ENCODE peak calls at places on chromosomes 12 and 14, in seven cellular contexts. G, A, T, P, H, C and X are unnamed samples.

GRCh38 chr14:64247186-64247585 is 47.0 kb downstream of the ESR2 start:
- DNase-seq in A (no peak), G (no peak), C (no peak), T (no peak), P (no peak), H (no peak), X (no peak)

GRCh38 chr12:117900561-117900960 is 68.2 kb downstream of the KSR2 start:
- DNase-seq in H (peak), T (no peak), C (peak), G (peak), A (no peak), P (no peak), X (peak)

GRCh38 chr12:5259523-5259922 is 172.4 kb upstream of the NTF3 start:
- DNase-seq in H (no peak), C (no peak), G (peak), P (no peak), T (no peak), A (no peak), X (peak)

GRCh38 chr14:68794130-68794855 is 1.4 kb upstream of the ZFP36L1 start:
- DNase-seq in T (peak), H (peak), A (peak), C (peak), G (peak), P (peak), X (peak)

GRCh38 chr12:28032811-28033537 is 60.4 kb upstream of the PTHLH start:
- DNase-seq in T (peak), P (no peak), A (no peak), H (no peak), C (peak), G (peak), X (peak)

GRCh38 chr12:45893240-45893639 is 97.1 kb downstream of the SCAF11 start:
- DNase-seq in C (peak), T (no peak), G (no peak), H (no peak), A (no peak), P (no peak), X (no peak)

GRCh38 chr12:132489078-132489601 is 811 bp upstream of the FBRSL1 start:
- DNase-seq in C (no peak), H (no peak), G (no peak), A (peak), P (peak), T (peak), X (no peak)

GRCh38 chr14:92987148-92987570 is 64.2 kb downstream of the CHGA start:
- DNase-seq in H (no peak), G (no peak), C (no peak), P (no peak), T (no peak), A (no peak), X (no peak)

GRCh38 chr12:124233846-124234620 is 60.9 kb upstream of the RFLNA start:
- DNase-seq in C (no peak), H (peak), P (no peak), T (no peak), G (peak), A (no peak), X (peak)

GRCh38 chr12:109087250-109087649 is 6.0 kb downstream of the ALKBH2 start:
- DNase-seq in T (no peak), G (no peak), H (no peak), P (no peak), A (no peak), C (no peak), X (no peak)

GRCh38 chr12:58069268-58069967 is 128.1 kb downstream of the ATP23 start:
- DNase-seq in H (no peak), C (no peak), P (no peak), T (no peak), A (no peak), G (peak), X (peak)

GRCh38 chr14:70905316-70905715 is 1.9 kb upstream of the PCNX1 start:
- DNase-seq in C (no peak), T (no peak), H (no peak), A (peak), P (peak), G (peak), X (no peak)

GRCh38 chr12:93563807-93564538 is 8.5 kb upstream of the SOCS2 start:
- DNase-seq in T (peak), G (peak), P (no peak), A (no peak), H (no peak), C (peak), X (peak)

GRCh38 chr12:118312578-118312977 is 60.1 kb downstream of the TAOK3 start:
- DNase-seq in A (no peak), C (peak), H (no peak), P (no peak), T (no peak), G (no peak), X (peak)

GRCh38 chr12:101829639-101830390 is 944 bp downstream of the GNPTAB start:
- DNase-seq in G (no peak), P (no peak), A (no peak), C (peak), H (no peak), T (no peak), X (no peak)

GRCh38 chr12:65524666-65525065 is 246.2 kb downstream of the MSRB3 start:
- DNase-seq in H (peak), G (peak), P (no peak), A (no peak), T (no peak), C (peak), X (peak)

GRCh38 chr14:84144166-84144565 is 1385.8 kb upstream of the FLRT2 start:
- DNase-seq in P (no peak), A (no peak), H (peak), C (no peak), G (no peak), T (no peak), X (no peak)

GRCh38 chr12:82473111-82473754 is 114.9 kb downstream of the METTL25 start:
- DNase-seq in C (no peak), P (no peak), T (no peak), H (no peak), G (no peak), A (no peak), X (no peak)

GRCh38 chr14:28382460-28383220 is 383.9 kb upstream of the FOXG1 start:
- DNase-seq in P (no peak), C (peak), T (no peak), H (peak), G (no peak), A (no peak), X (peak)

GRCh38 chr14:53779301-53779700 is 177.3 kb downstream of the BMP4 start:
- DNase-seq in G (no peak), C (no peak), P (no peak), H (no peak), A (no peak), T (no peak), X (no peak)

GRCh38 chr14:89485264-89485663 is 68.2 kb upstream of the FOXN3 start:
- DNase-seq in A (no peak), G (no peak), C (peak), P (no peak), T (no peak), H (no peak), X (no peak)

GRCh38 chr12:50081096-50081808 is 3.9 kb upstream of the SMARCD1 start:
- DNase-seq in C (no peak), P (no peak), H (no peak), G (no peak), T (no peak), A (no peak), X (no peak)

GRCh38 chr12:122423258-122424165 is 1.0 kb upstream of the CLIP1 start:
- DNase-seq in G (no peak), T (peak), H (no peak), P (peak), A (no peak), C (no peak), X (peak)

GRCh38 chr14:52067873-52068740 is 752 bp downstream of the NID2 start:
- DNase-seq in G (no peak), C (peak), P (peak), A (peak), T (peak), H (no peak), X (peak)

GRCh38 chr12:3170423-3171194 is 93.4 kb downstream of the TSPAN9 start:
- DNase-seq in P (no peak), H (peak), A (no peak), C (peak), G (peak), T (no peak), X (peak)

GRCh38 chr12:49538740-49539403 is at the start of gene KCNH3:
- DNase-seq in T (peak), H (peak), A (peak), G (peak), C (peak), P (peak), X (peak)

GRCh38 chr14:54197369-54197768 is 199.4 kb upstream of the CDKN3 start:
- DNase-seq in G (no peak), A (no peak), T (no peak), P (no peak), C (no peak), H (no peak), X (no peak)

GRCh38 chr12:86675197-86675596 is 419.0 kb upstream of the MGAT4C start:
- DNase-seq in C (no peak), H (no peak), A (no peak), G (no peak), P (no peak), T (no peak), X (no peak)

GRCh38 chr12:30396576-30396975 is 299.1 kb downstream of the IPO8 start:
- DNase-seq in T (no peak), P (no peak), A (no peak), G (no peak), H (no peak), C (no peak), X (no peak)

GRCh38 chr12:2054091-2055018 is 1.6 kb downstream of the CACNA1C start:
- DNase-seq in H (no peak), A (no peak), T (no peak), P (no peak), G (no peak), C (no peak), X (no peak)

GRCh38 chr12:45989857-45990467 is 412 bp downstream of the SCAF11 start:
- DNase-seq in T (peak), C (peak), H (peak), P (peak), G (peak), A (peak), X (peak)

GRCh38 chr12:54891717-54892478 is 37.6 kb downstream of the MUCL1 start:
- DNase-seq in P (peak), H (peak), A (no peak), G (no peak), C (peak), T (no peak), X (no peak)

GRCh38 chr14:51534623-51535022 is 117.1 kb upstream of the FRMD6 start:
- DNase-seq in P (no peak), G (peak), T (peak), H (no peak), C (peak), A (no peak), X (peak)

GRCh38 chr12:49808686-49809368 is 19.4 kb downstream of the NCKAP5L start:
- DNase-seq in H (no peak), A (peak), G (no peak), C (no peak), P (no peak), T (no peak), X (peak)

GRCh38 chr12:51951843-51952722 is 584 bp downstream of the ACVR1B start:
- DNase-seq in H (no peak), G (no peak), A (peak), T (peak), P (peak), C (peak), X (no peak)

GRCh38 chr12:12010277-12011031 is 60.3 kb upstream of the BCL2L14 start:
- DNase-seq in G (peak), A (peak), P (peak), C (peak), H (peak), T (no peak), X (peak)

GRCh38 chr12:109760930-109761630 is 47.5 kb downstream of the FAM222A start:
- DNase-seq in G (no peak), P (no peak), T (no peak), C (no peak), A (no peak), H (no peak), X (no peak)

GRCh38 chr12:46556105-46556559 is 183.6 kb upstream of the SLC38A2 start:
- DNase-seq in A (no peak), G (peak), C (peak), T (no peak), H (peak), P (no peak), X (peak)

GRCh38 chr14:101506921-101507300 is 54.4 kb upstream of the DIO3 start:
- DNase-seq in A (no peak), P (peak), G (no peak), H (no peak), C (no peak), T (no peak), X (no peak)

GRCh38 chr12:123761841-123762714 is at the start of gene DNAH10:
- DNase-seq in A (no peak), C (no peak), H (no peak), G (no peak), T (peak), P (peak), X (peak)

DNA sequence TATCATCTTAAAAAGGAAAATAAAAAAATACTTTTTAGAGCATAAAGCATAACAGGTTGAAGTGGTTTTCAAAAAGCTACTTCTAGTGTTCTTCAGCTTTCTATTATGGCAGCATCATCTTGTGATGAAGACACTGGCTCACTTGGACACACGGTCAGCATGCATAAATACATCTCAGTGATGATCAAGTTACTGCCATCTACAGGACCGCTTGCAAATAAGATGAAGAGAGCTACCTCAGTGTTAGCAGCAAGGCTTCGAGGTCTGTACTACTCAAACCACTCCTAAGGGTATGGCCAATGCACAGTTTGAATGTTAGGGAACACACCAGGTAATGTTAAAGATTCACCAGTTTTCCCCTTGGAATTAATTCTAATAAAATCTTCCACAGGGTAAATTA is 58.8 kb downstream of the GALC start:
- DNase-seq in G (no peak), A (no peak), T (no peak), C (peak), P (no peak), H (no peak), X (no peak)
- TF ChIP-seq CTCF in G (peak), A (no peak), T (no peak), C (peak), P (no peak), H (peak), X (no peak)

GRCh38 chr14:34111933-34112332 is 161.1 kb upstream of the EGLN3 start:
- DNase-seq in T (no peak), G (no peak), H (no peak), A (no peak), C (no peak), P (no peak), X (no peak)
- TF ChIP-seq CTCF in T (peak), G (no peak), H (no peak), A (no peak), C (no peak), P (no peak), X (peak)

GRCh38 chr14:82854131-82854530 is 1320.5 kb upstream of the SEL1L start:
- DNase-seq in A (no peak), P (no peak), H (no peak), C (no peak), T (no peak), G (no peak), X (no peak)
- TF ChIP-seq CTCF in A (no peak), P (no peak), H (no peak), C (no peak), T (no peak), G (no peak), X (no peak)

GRCh38 chr14:32367501-32367900 is 38.4 kb downstream of the AKAP6 start:
- DNase-seq in G (no peak), P (no peak), A (no peak), H (no peak), C (peak), T (no peak), X (peak)

GRCh38 chr14:32368107-32368506 is 39.0 kb downstream of the AKAP6 start:
- DNase-seq in H (no peak), A (no peak), G (no peak), C (no peak), P (no peak), T (no peak), X (no peak)

GRCh38 chr14:32366995-32367394 is 37.9 kb downstream of the AKAP6 start:
- DNase-seq in G (no peak), A (no peak), P (no peak), H (peak), C (no peak), T (no peak), X (peak)

GRCh38 chr14:32364941-32365340 is 35.8 kb downstream of the AKAP6 start:
- DNase-seq in H (no peak), A (no peak), P (no peak), G (peak), C (no peak), T (no peak), X (no peak)

GRCh38 chr14:32366256-32366655 is 37.2 kb downstream of the AKAP6 start:
- DNase-seq in A (no peak), P (no peak), H (peak), G (peak), T (no peak), C (peak), X (peak)
- TF ChIP-seq CTCF in A (no peak), P (no peak), H (peak), G (peak), T (no peak), C (peak), X (no peak)

GRCh38 chr14:22830329-22831010 is 783 bp downstream of the MRPL52 start:
- DNase-seq in P (no peak), G (no peak), A (no peak), T (no peak), C (no peak), H (no peak), X (no peak)

GRCh38 chr14:22835505-22835904 is 880 bp upstream of the MMP14 start:
- DNase-seq in H (no peak), G (no peak), T (no peak), A (no peak), P (no peak), C (no peak), X (no peak)

GRCh38 chr14:22824711-22825359 is 4.9 kb upstream of the MRPL52 start:
- DNase-seq in H (peak), G (peak), A (no peak), C (peak), P (no peak), T (no peak), X (peak)

GRCh38 chr14:22829661-22830328 is at the start of gene MRPL52:
- DNase-seq in P (peak), T (peak), C (peak), G (peak), H (peak), A (peak), X (peak)
- TF ChIP-seq CTCF in P (no peak), T (no peak), C (no peak), G (no peak), H (peak), A (no peak), X (no peak)

DNA sequence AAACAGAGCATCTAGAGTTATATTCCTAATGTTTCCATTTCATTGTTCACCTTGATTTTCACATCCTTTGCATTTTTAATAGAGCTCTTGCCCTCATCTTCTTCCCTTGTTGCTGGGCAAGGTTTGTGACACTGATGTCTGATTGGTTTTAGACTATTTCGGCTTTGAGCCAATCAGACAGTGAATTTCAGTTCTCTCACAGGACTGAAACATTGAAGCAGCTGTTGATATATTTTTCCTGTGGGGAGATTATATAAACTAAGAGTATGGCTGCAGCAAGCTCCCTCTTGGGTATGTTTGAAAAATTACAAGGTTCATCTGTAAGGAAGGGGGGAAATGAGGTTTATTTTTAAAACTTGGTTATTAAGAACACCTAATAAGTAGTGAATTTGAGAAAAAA is 51.2 kb downstream of the ATF7IP start:
- DNase-seq in T (peak), C (peak), G (peak), P (no peak), H (peak), A (no peak), X (peak)
- TF ChIP-seq CTCF in T (no peak), C (no peak), G (peak), P (no peak), H (peak), A (no peak), X (peak)

GRCh38 chr14:75672588-75673192 is 11.6 kb downstream of the TTLL5 start:
- DNase-seq in H (no peak), P (no peak), T (no peak), G (no peak), C (no peak), A (no peak), X (no peak)

GRCh38 chr14:75673345-75673744 is 12.3 kb downstream of the TTLL5 start:
- DNase-seq in A (no peak), C (no peak), G (no peak), H (no peak), P (no peak), T (no peak), X (no peak)

GRCh38 chr14:75675265-75675960 is 14.4 kb downstream of the TTLL5 start:
- DNase-seq in T (no peak), H (no peak), G (no peak), P (no peak), C (peak), A (no peak), X (no peak)
- TF ChIP-seq CTCF in T (no peak), H (peak), G (no peak), P (no peak), C (peak), A (no peak), X (peak)

DNA sequence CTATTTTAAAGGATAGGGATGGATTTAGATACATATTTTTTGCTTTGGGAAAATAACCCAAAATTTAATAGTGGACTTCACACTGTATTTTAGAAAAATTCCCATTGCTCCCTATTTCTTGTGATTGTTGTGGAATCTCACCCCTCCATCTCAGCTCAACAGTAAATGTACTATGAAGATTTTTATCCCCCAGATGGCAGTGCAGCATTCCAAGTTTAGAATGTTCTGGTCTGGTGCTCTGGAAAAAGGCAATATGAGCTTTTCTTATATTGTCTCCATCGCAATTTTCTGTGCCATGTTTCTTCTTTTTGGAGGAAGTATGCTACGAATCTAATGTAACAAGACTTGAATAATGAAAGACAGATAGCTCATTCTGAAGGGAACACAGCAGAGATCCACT is 471.7 kb upstream of the SYT1 start:
- DNase-seq in A (no peak), H (peak), C (peak), G (peak), P (no peak), T (no peak), X (peak)
- TF ChIP-seq CTCF in A (no peak), H (peak), C (peak), G (peak), P (no peak), T (no peak), X (peak)

DNA sequence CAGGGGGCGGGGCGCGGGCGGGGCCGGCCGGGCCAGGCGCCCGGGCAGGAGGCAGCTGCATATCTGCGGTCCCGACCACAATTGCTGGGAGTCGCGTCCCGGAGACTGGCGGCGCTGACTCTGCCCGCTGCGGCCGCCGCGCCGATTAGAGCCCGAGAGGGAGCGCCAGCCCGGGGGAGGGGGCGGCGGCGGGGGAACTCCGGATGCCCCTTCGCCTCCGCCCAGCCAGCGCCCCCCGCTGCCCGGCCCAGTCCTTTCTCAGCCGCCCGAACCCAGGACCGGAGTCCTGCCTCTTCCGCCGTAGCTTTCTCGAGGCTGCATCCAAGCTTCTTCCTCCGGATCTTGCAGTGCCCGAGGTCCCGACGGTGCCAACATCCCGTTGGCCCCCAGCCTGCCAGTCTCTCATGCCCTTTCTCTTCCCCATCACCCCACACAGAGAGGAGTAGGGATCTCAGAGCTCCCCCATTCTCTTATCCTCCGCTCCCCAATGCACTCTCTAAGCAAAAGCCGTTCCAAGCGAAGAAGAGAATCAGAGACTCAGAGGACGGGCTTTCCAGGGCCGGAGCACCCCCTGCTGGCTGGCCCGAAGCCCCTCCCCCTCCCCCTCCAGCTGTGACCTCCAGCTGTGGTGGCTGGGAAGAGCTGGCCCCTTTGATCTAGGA is 8.8 kb upstream of the SP7 start:
- DNase-seq in H (peak), G (peak), T (peak), C (peak), A (peak), P (peak), X (peak)
- TF ChIP-seq CTCF in H (peak), G (peak), T (peak), C (peak), A (peak), P (peak), X (peak)